ENCODE peak calls at places on chromosomes 6 and 20, in four cellular contexts. J is K562, B is H1, Q is GM12878. K is an unnamed sample.

GRCh38 chr6:33695451-33695855 is 16.0 kb downstream of the UQCC2 start:
- DNase-seq in J (no peak), B (no peak), Q (no peak), K (no peak)

GRCh38 chr20:58146081-58146734 is 82.2 kb downstream of the ANKRD60 start:
- DNase-seq in J (no peak), B (no peak), Q (no peak), K (no peak)

GRCh38 chr20:2544211-2544610 is 7.8 kb downstream of the TMC2 start:
- DNase-seq in J (no peak), B (no peak), Q (no peak), K (peak)

GRCh38 chr6:154613137-154613676 is 102.7 kb upstream of the CNKSR3 start:
- DNase-seq in J (peak), B (no peak), Q (no peak), K (peak)

GRCh38 chr6:3744211-3744900 is 7.2 kb downstream of the PXDC1 start:
- DNase-seq in J (no peak), B (no peak), Q (no peak), K (no peak)

GRCh38 chr6:161292145-161292544 is 18.3 kb upstream of the AGPAT4 start:
- DNase-seq in J (no peak), B (no peak), Q (no peak), K (no peak)

GRCh38 chr20:49821850-49822249 is 9.2 kb downstream of the SLC9A8 start:
- DNase-seq in J (no peak), B (no peak), Q (no peak), K (peak)

GRCh38 chr20:2086177-2086979 is 15.2 kb upstream of the STK35 start:
- DNase-seq in J (no peak), B (no peak), Q (no peak), K (no peak)

GRCh38 chr6:109454483-109455160 is 950 bp downstream of the MICAL1 start:
- DNase-seq in J (no peak), B (no peak), Q (peak), K (peak)

GRCh38 chr6:125533710-125534397 is 215.6 kb upstream of the HEY2 start:
- DNase-seq in J (no peak), B (peak), Q (no peak), K (no peak)

GRCh38 chr6:87755697-87756671 is 54.0 kb upstream of the AKIRIN2 start:
- DNase-seq in J (peak), B (no peak), Q (no peak), K (peak)
- TF ChIP-seq CHD1 in J (no peak), B (no peak), Q (no peak), K (no peak)

GRCh38 chr6:129882510-129883023 is 21.5 kb upstream of the TMEM244 start:
- DNase-seq in J (no peak), B (no peak), Q (peak), K (no peak)
- TF ChIP-seq CHD1 in J (no peak), B (no peak), Q (no peak), K (no peak)

GRCh38 chr6:35970181-35970580 is 49.3 kb upstream of the SRPK1 start:
- DNase-seq in J (no peak), B (no peak), Q (no peak), K (peak)
- TF ChIP-seq CHD1 in J (no peak), B (no peak), Q (no peak), K (no peak)

GRCh38 chr6:91705646-91706045 is 1118.8 kb upstream of the MAP3K7 start:
- DNase-seq in J (no peak), B (no peak), Q (no peak), K (no peak)

GRCh38 chr6:91710356-91710755 is 1123.5 kb upstream of the MAP3K7 start:
- DNase-seq in J (no peak), B (no peak), Q (no peak), K (no peak)

GRCh38 chr6:91708534-91708933 is 1121.7 kb upstream of the MAP3K7 start:
- DNase-seq in J (no peak), B (no peak), Q (no peak), K (no peak)

DNA sequence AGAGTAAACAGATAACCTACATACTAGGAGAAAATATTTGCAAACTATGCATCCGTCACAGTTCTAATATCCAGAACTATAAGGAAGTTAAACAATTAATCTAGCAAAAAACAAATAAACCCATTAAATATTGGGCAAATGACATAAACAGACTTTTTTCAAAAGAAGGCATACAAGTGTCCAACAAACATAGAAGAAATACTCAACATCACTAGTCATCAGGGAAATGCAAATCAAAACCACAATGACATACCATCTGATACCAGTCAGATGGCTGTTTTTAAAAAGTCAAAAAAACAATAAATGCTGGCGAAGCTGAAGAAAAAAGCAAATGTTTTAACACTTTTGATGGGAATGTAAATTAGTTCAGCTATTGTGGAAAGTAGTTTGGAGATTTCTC is 1117.7 kb upstream of the MAP3K7 start:
- DNase-seq in J (no peak), B (no peak), Q (no peak), K (peak)
- TF ChIP-seq CHD1 in J (no peak), B (no peak), Q (no peak), K (no peak)

GRCh38 chr6:43221046-43221773 is 8.1 kb downstream of the DNPH1 start:
- DNase-seq in J (no peak), B (no peak), Q (no peak), K (no peak)
- TF ChIP-seq CHD1 in J (no peak), B (no peak), Q (no peak), K (no peak)

GRCh38 chr6:130708338-130708737 is 118.9 kb upstream of the SMLR1 start:
- DNase-seq in J (no peak), B (no peak), Q (no peak), K (peak)
- TF ChIP-seq CHD1 in J (no peak), B (no peak), Q (no peak), K (no peak)

DNA sequence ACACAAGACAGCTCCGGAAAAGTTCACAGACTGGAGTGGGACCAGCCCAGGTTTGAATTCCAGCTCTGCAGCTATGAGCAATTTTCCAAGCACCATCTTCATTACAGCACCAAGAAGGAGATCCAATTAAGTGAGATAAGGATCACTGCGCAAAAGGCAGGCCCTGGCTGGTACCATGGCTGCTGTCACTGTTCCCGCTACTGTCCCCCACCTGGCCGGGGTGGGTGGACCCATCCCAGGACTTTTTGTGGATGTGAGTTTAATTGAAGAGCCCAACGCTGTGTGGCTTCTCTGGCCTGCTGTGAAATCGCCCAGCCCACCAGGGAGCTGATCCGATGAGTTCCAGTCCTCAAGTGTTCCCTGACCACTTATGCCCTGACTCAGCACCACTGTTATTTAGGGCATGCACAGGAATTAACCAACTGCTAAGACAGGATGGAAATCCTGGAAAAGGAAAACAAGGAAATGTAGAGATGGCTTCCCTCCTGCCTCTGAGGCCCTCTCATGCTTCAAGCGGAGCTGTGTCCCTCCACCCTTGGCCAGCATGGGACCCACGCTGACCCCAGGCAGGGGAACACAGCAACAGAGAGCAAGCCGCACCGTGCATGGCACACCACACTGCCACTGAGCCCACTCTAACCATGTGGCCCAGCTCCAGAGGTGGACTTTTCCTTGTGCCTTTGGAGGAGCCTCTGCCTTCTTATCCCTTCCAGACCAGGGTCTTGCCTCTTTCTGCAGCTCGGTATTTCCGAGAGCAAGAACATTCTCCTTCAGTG is 150.0 kb upstream of the CST7 start:
- DNase-seq in J (no peak), B (no peak), Q (no peak), K (no peak)
- TF ChIP-seq CHD1 in J (no peak), B (no peak), Q (no peak), K (no peak)

DNA sequence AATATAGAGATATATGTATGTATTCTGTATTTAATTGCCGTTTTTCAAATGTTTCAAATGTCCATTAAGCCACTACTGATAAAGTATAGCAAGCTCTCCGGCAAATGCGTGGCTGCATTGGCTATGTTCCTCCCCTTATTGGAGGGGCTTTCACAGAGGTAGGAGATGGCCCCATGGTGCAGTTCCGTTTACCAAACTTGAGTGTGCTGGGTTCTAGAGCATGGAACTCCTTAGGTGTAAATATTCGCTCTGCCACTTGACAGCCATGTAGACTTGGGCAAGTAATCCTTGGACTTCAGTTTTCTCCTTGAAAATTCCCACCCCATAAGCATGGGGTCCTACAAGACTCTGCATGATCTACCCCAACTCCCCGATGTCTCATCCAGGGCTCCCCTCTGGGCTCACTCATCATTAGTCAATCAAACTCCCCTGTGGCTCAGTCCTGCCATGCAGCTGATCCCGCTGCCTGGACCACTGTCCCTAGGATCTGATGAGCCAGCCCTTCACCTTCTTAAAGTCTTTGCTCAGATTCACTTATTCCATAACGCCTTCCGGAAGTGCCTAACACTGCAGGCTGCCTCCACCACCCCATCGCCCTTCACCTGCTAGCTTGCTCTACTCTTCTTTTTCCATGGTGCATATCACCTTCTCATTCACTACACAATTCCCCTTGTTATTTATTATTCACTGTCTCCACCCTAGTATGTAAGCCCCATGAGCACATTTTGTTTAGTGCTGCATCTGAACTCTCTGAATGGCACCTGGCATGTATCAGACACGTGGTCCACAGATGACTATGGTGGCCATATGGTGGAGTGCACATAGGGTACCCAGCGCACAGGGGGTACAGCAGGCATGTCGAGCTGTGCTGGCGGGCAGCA is 18.8 kb downstream of the PRR18 start:
- DNase-seq in J (no peak), B (no peak), Q (no peak), K (no peak)
- TF ChIP-seq CHD1 in J (no peak), B (no peak), Q (no peak), K (no peak)

DNA sequence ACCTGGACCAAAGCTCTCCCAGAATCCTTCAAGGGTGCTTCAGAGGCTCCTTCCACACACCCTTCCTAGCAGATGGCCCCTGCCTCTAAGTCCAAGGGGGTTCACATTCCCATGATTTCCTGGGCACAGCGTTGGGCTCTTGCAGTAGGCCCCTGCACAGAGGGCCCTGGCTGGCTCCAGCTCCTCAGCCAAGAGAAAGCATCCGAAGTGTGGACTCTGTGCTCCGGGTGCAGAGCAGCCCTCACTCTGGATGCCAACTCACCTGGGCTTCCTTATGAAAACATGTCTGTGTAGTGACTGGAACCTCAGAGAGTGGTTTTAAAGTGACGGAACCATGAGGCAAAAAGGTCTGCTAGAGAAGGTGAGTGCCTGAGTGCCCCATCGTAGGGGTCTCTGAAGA is 11.6 kb downstream of the YTHDF1 start:
- DNase-seq in J (no peak), B (no peak), Q (no peak), K (no peak)
- TF ChIP-seq CHD1 in J (no peak), B (no peak), Q (no peak), K (no peak)

K was measured in IMR-90.